ENCODE peak calls at places on chromosomes 13 and 19, in four cellular contexts. S, Z, K and N are unnamed samples.

GRCh38 chr19:50837300-50837699 is 3.9 kb upstream of the KLK15 start:
- DNase-seq in S (no peak), Z (no peak), K (no peak), N (no peak)

GRCh38 chr19:12867120-12868099 is 13.8 kb downstream of the DNASE2 start:
- DNase-seq in S (peak; percentile 58), Z (peak; percentile 37), K (peak; percentile 52), N (peak; percentile 52)

GRCh38 chr19:22882797-22883196 is 50.7 kb downstream of the ZNF723 start:
- DNase-seq in S (peak; percentile 48), Z (peak; percentile 18), K (peak; percentile 12), N (peak; percentile 16)

GRCh38 chr13:100789481-100789880 is 114.9 kb upstream of the TMTC4 start:
- DNase-seq in S (peak; percentile 28), Z (peak; percentile 51), K (no peak), N (no peak)

GRCh38 chr13:110258876-110259631 is 47.9 kb downstream of the COL4A1 start:
- DNase-seq in S (no peak), Z (peak; percentile 18), K (peak; percentile 22), N (peak; percentile 64)

GRCh38 chr19:17107546-17108452 is 32.2 kb downstream of the MYO9B start:
- DNase-seq in S (peak; percentile 89), Z (peak; percentile 97), K (peak; percentile 97), N (peak; percentile 98)

GRCh38 chr19:39093761-39094160 is 9.6 kb downstream of the ACP7 start:
- DNase-seq in S (peak; percentile 76), Z (peak; percentile 85), K (peak; percentile 72), N (peak; percentile 68)

GRCh38 chr13:33349996-33350826 is 64.7 kb upstream of the STARD13 start:
- DNase-seq in S (peak; percentile 39), Z (peak; percentile 37), K (peak; percentile 47), N (peak; percentile 41)

GRCh38 chr19:52665529-52665928 is 27.4 kb upstream of the ZNF83 start:
- DNase-seq in S (peak; percentile 36), Z (no peak), K (no peak), N (peak; percentile 29)

GRCh38 chr13:45167611-45168554 is 33.0 kb downstream of the KCTD4 start:
- DNase-seq in S (peak; percentile 16), Z (no peak), K (no peak), N (peak; percentile 79)

GRCh38 chr19:48780684-48781391 is 25.5 kb downstream of the FGF21 start:
- DNase-seq in S (peak; percentile 50), Z (peak; percentile 45), K (peak; percentile 86), N (peak; percentile 90)

GRCh38 chr19:23116802-23117571 is at the start of gene ZNF730:
- DNase-seq in S (peak; percentile 69), Z (peak; percentile 74), K (peak; percentile 82), N (peak; percentile 84)

GRCh38 chr19:7751157-7751783 is 3.9 kb upstream of the CD209 start:
- DNase-seq in S (peak; percentile 12), Z (no peak), K (no peak), N (peak; percentile 1)

GRCh38 chr19:7759156-7759555 is 3.9 kb upstream of the CLEC4M start:
- DNase-seq in S (no peak), Z (no peak), K (no peak), N (no peak)

GRCh38 chr19:7757358-7757757 is 5.7 kb upstream of the CLEC4M start:
- DNase-seq in S (no peak), Z (no peak), K (no peak), N (no peak)

GRCh38 chr19:7756258-7756657 is 6.8 kb upstream of the CLEC4M start:
- DNase-seq in S (no peak), Z (no peak), K (no peak), N (no peak)
- H3K4me3 ChIP-seq in S (no peak overlapping the region), Z (no peak overlapping the region), K (no peak overlapping the region), N (no peak overlapping the region)

GRCh38 chr13:81488021-81488420 is 1147.1 kb upstream of the SPRY2 start:
- DNase-seq in S (peak; percentile 86), Z (no peak), K (no peak), N (no peak)

GRCh38 chr13:81493144-81493543 is 1152.2 kb upstream of the SPRY2 start:
- DNase-seq in S (peak; percentile 41), Z (no peak), K (no peak), N (no peak)

GRCh38 chr13:81487151-81487550 is 1146.2 kb upstream of the SPRY2 start:
- DNase-seq in S (peak; percentile 81), Z (no peak), K (no peak), N (no peak)
- TF ChIP-seq CTCF in S (peak; percentile 62), Z (no peak), K (peak; percentile 6), N (no peak)

GRCh38 chr19:46729696-46730095 is 12.8 kb upstream of the PRKD2 start:
- DNase-seq in S (no peak), Z (no peak), K (no peak), N (no peak)

GRCh38 chr19:46730187-46730586 is 13.3 kb upstream of the PRKD2 start:
- DNase-seq in S (no peak), Z (no peak), K (no peak), N (no peak)

GRCh38 chr19:46728208-46728607 is 11.3 kb upstream of the PRKD2 start:
- DNase-seq in S (no peak), Z (no peak), K (no peak), N (no peak)

GRCh38 chr19:46727757-46728156 is 10.8 kb upstream of the PRKD2 start:
- DNase-seq in S (no peak), Z (no peak), K (no peak), N (no peak)

GRCh38 chr19:46728693-46729339 is 11.9 kb upstream of the PRKD2 start:
- DNase-seq in S (peak; percentile 71), Z (peak; percentile 53), K (peak; percentile 55), N (peak; percentile 56)
- H3K4me3 ChIP-seq in S (no peak overlapping the region), Z (no peak overlapping the region), K (no peak overlapping the region), N (no peak overlapping the region)

GRCh38 chr19:5501907-5502306 is 46.7 kb downstream of the ZNRF4 start:
- DNase-seq in S (no peak), Z (no peak), K (no peak), N (no peak)

GRCh38 chr19:5507056-5507624 is 51.9 kb downstream of the ZNRF4 start:
- DNase-seq in S (no peak), Z (no peak), K (no peak), N (no peak)

GRCh38 chr19:5504115-5504514 is 48.9 kb downstream of the ZNRF4 start:
- DNase-seq in S (no peak), Z (no peak), K (no peak), N (no peak)

GRCh38 chr19:5498817-5499535 is 43.8 kb downstream of the ZNRF4 start:
- DNase-seq in S (no peak), Z (no peak), K (no peak), N (no peak)

DNA sequence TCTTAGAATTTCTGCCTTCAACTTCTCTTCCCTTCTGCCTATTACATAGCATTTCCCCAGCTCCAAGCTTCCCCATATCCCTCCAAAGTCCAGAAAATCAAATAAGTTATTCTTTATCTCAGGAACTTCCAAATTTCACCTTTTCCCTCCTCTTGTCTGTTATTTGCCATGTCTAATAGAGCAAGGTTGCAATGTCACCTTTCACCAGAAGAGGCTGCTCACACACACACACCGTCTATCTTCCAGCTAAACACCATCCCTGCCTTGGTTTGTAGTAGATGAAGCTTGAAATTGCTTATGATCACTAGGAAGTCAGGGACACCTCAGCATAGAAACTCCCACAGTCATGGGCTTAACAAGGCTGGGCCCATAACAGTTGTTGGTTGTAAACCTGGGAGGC is 48.4 kb downstream of the ZNRF4 start:
- DNase-seq in S (peak; percentile 9), Z (no peak), K (no peak), N (no peak)
- TF ChIP-seq CTCF in S (peak; percentile 17), Z (peak; percentile 11), K (no peak), N (no peak)

GRCh38 chr13:95710313-95710712 is 33.4 kb downstream of the DNAJC3 start:
- DNase-seq in S (peak; percentile 80), Z (peak; percentile 69), K (peak; percentile 73), N (peak; percentile 53)

GRCh38 chr13:95709101-95709500 is 32.2 kb downstream of the DNAJC3 start:
- DNase-seq in S (no peak), Z (peak; percentile 39), K (peak; percentile 36), N (peak; percentile 55)

GRCh38 chr13:95716231-95716630 is 39.3 kb downstream of the DNAJC3 start:
- DNase-seq in S (no peak), Z (no peak), K (no peak), N (no peak)

GRCh38 chr13:95713651-95714050 is 36.7 kb downstream of the DNAJC3 start:
- DNase-seq in S (no peak), Z (no peak), K (peak; percentile 13), N (no peak)

GRCh38 chr13:95714142-95714832 is 37.3 kb downstream of the DNAJC3 start:
- DNase-seq in S (peak; percentile 77), Z (peak; percentile 62), K (peak; percentile 79), N (peak; percentile 77)
- H3K4me3 ChIP-seq in S (no peak overlapping the region), Z (no peak overlapping the region), K (no peak overlapping the region), N (no peak overlapping the region)

GRCh38 chr13:91576590-91576989 is 178.2 kb downstream of the GPC5 start:
- DNase-seq in S (no peak), Z (no peak), K (no peak), N (no peak)
- TF ChIP-seq CTCF in S (peak; percentile 24), Z (no peak), K (peak; percentile 27), N (no peak)

GRCh38 chr13:80551650-80552497 is 210.9 kb upstream of the SPRY2 start:
- DNase-seq in S (peak; percentile 38), Z (no peak), K (peak; percentile 60), N (no peak)

GRCh38 chr13:80558074-80558473 is 217.1 kb upstream of the SPRY2 start:
- DNase-seq in S (no peak), Z (no peak), K (peak; percentile 45), N (no peak)

GRCh38 chr13:80553041-80553440 is 212.1 kb upstream of the SPRY2 start:
- DNase-seq in S (no peak), Z (no peak), K (no peak), N (no peak)

GRCh38 chr13:80555796-80556195 is 214.9 kb upstream of the SPRY2 start:
- DNase-seq in S (no peak), Z (no peak), K (no peak), N (no peak)

GRCh38 chr13:80556291-80556690 is 215.4 kb upstream of the SPRY2 start:
- DNase-seq in S (peak; percentile 53), Z (no peak), K (peak; percentile 84), N (no peak)
- H3K4me3 ChIP-seq in S (no peak overlapping the region), Z (no peak overlapping the region), K (no peak overlapping the region), N (no peak overlapping the region)